ENCODE peak calls at places on chromosomes 1 and 21, in six cellular contexts. Z is HepG2, W is mammary epithelial cell, Q is astrocyte of the spinal cord, P is cardiac fibroblast, V is AG09309. N is an unnamed sample.

GRCh38 chr1:236887081-236887480 is 92.0 kb downstream of the MTR start:
- DNase-seq in Z (no peak), W (no peak), Q (no peak), P (no peak), V (no peak), N (no peak)

GRCh38 chr21:32581732-32582131 is 3.6 kb downstream of the TCP10L start:
- DNase-seq in Z (no peak), W (no peak), Q (no peak), P (no peak), V (no peak), N (no peak)

GRCh38 chr1:42529724-42530161 is 66.7 kb downstream of the CCDC30 start:
- DNase-seq in Z (no peak), W (peak), Q (peak), P (peak), V (peak), N (no peak)

GRCh38 chr1:158005249-158005648 is 11.8 kb downstream of the KIRREL1 start:
- DNase-seq in Z (no peak), W (no peak), Q (no peak), P (no peak), V (no peak), N (no peak)

GRCh38 chr1:2317230-2318065 is 73.9 kb downstream of the MORN1 start:
- DNase-seq in Z (peak), W (no peak), Q (no peak), P (no peak), V (no peak), N (no peak)

GRCh38 chr1:168794057-168794456 is 65.1 kb upstream of the DPT start:
- DNase-seq in Z (no peak), W (peak), Q (no peak), P (no peak), V (no peak), N (no peak)

GRCh38 chr21:42850866-42851391 is 28.4 kb downstream of the WDR4 start:
- DNase-seq in Z (no peak), W (no peak), Q (no peak), P (peak), V (no peak), N (no peak)

GRCh38 chr1:176066709-176067108 is 140.4 kb downstream of the COP1 start:
- DNase-seq in Z (no peak), W (no peak), Q (no peak), P (no peak), V (no peak), N (no peak)

GRCh38 chr1:205480349-205481278 is 23.9 kb upstream of the CDK18 start:
- DNase-seq in Z (no peak), W (no peak), Q (no peak), P (no peak), V (no peak), N (no peak)

GRCh38 chr1:217747156-217747769 is 116.1 kb downstream of the SPATA17 start:
- DNase-seq in Z (peak), W (peak), Q (peak), P (peak), V (peak), N (no peak)

GRCh38 chr1:54980046-54980527 is 341 bp upstream of the TMEM61 start:
- DNase-seq in Z (no peak), W (no peak), Q (no peak), P (no peak), V (no peak), N (no peak)

GRCh38 chr1:9424278-9424677 is 115.0 kb upstream of the SLC25A33 start:
- DNase-seq in Z (peak), W (no peak), Q (no peak), P (no peak), V (no peak), N (no peak)

GRCh38 chr1:9426291-9426711 is 113.0 kb upstream of the SLC25A33 start:
- DNase-seq in Z (no peak), W (no peak), Q (no peak), P (no peak), V (no peak), N (no peak)

GRCh38 chr1:9422921-9423505 is 116.3 kb upstream of the SLC25A33 start:
- DNase-seq in Z (no peak), W (no peak), Q (no peak), P (no peak), V (no peak), N (no peak)

GRCh38 chr1:9427388-9427787 is 111.9 kb upstream of the SLC25A33 start:
- DNase-seq in Z (no peak), W (no peak), Q (no peak), P (no peak), V (no peak), N (no peak)

DNA sequence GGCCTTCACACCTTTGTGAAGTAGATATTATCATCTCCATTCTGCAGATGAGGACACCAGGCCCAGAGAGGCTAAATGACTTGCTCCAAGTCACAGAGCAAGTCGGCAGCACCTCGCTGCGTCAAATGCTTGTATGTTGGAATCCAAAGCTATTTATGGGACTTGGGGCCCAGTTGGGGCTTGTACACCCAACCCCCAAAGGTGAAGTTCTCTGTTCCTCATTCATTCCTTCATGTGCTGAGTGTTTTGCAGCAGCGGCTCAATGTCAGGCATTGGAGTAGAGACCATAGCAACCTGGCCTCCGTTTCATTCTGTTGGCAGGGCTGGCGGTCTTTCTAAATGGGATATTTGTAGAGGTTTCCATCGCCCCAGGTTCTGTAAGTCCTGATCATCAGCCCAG is 113.4 kb upstream of the SLC25A33 start:
- DNase-seq in Z (no peak), W (no peak), Q (no peak), P (no peak), V (no peak), N (no peak)
- TF ChIP-seq CTCF in Z (no peak), W (no peak), Q (no peak), P (no peak), V (no peak), N (no peak)

DNA sequence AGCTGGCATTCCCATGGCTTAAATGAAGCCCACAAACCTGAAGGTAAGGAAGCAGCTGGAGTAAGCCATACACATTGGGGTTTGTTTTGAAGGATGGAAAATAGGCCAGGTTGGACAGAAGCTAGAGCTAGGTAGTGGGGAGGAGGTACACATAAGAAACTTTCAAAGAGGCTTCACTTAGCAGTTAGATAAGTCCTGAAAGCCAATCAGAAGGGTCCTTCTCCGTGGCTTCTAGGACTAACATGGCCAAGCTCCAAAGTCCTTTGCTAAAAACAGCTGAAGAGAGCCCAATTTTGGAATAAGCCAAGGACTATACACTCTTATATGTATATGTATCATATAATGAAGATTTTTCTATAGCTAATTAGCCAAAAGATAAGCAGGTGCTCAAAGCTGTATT is 1.8 kb downstream of the EYA3 start:
- DNase-seq in Z (no peak), W (no peak), Q (no peak), P (no peak), V (no peak), N (no peak)
- H3K4me3 ChIP-seq in Z (peak), W (no peak), Q (no peak), P (peak), V (no peak), N (no peak)

DNA sequence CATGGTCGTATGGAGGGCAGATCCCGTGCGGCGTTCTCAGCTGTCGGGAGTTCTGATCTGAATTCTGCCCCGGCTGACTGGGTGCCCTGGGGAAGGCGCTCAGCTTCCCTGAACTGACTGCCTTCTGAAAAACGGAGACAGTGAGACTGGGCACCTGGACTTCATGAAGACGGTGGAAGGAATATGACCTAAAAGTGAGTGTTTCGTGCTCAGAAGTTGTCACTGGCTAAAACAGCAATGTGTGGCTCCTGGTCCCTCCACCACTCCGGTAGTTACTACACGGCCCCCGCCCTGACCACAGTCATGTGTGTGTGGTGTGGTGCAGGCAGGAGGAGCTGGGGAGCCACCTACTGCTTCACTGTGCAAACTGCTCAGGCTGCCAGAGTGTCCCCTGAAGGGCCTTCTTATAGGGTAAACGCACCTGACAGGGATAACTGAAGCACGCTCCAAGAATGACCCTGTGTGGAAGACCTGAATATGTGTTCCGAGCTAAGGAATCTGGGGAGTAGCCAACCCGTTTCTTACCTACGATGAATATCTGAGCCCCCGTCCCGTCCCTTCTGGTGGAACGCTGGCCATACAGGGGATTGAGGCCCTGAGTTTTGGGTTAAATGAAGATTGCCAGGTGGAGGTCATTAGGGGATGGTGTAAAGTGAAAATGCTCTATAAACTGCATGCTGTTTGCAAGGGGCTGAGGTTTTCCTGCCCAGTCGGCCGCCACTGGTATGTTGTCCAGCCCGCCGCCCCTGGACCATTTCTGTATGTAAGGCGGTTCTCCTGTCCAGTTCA is 640 bp upstream of the MYOM3 start:
- DNase-seq in Z (peak), W (peak), Q (peak), P (peak), V (peak), N (no peak)
- TF ChIP-seq CTCF in Z (peak), W (peak), Q (peak), P (peak), V (peak), N (peak)

DNA sequence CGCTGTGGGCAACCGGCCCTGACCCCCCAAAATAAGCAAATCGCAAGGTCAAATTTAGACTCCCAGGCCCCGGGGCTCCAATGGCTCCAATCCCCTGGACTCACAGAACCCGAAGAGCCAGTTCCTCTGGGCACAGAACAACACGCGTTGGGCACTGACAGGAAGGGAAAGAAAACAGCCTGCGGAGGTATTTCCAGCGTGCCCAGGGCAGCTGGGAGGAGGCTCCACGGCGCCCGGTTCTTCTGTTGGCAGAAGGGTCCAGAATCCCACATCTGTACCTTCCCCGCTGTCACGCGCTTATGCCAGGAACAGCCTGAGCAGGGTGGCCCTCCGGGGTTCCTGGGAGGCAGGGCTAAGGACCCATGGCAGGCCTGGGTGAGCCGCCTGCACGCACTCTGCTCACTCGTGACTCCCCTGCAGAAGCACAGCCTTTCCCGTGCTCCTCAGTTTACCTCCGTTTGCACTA is 85.5 kb downstream of the RIPK4 start:
- DNase-seq in Z (no peak), W (peak), Q (no peak), P (no peak), V (no peak), N (no peak)
- H3K4me3 ChIP-seq in Z (no peak), W (no peak), Q (no peak), P (no peak), V (no peak), N (no peak)

GRCh38 chr1:187041104-187041503 is 212.4 kb downstream of the PLA2G4A start:
- DNase-seq in Z (no peak), W (no peak), Q (no peak), P (no peak), V (no peak), N (no peak)
- TF ChIP-seq CTCF in Z (no peak), W (no peak), Q (no peak), P (no peak), V (no peak), N (no peak)